ENCODE peak calls at places on chromosomes 3 and 15, in seven cellular contexts. G, O, J, H, C, X and B are unnamed samples. For H3K27me3, the result is how much of the 10 kb centered on the place peaks cover.

GRCh38 chr3:124845406-124845805 is 41.8 kb downstream of the ITGB5 start:
- DNase-seq in C (peak), J (peak), G (no peak), H (no peak), X (peak), O (no peak), B (no peak)

GRCh38 chr3:11611271-11611893 is 32.3 kb downstream of the VGLL4 start:
- DNase-seq in X (no peak), H (no peak), G (no peak), J (no peak), O (no peak), C (no peak), B (no peak)

GRCh38 chr15:59329570-59330350 is 42.9 kb downstream of the MYO1E start:
- DNase-seq in O (peak), G (no peak), X (no peak), J (no peak), C (no peak), H (no peak), B (no peak)

GRCh38 chr15:32676095-32676643 is 34.7 kb downstream of the SCG5 start:
- DNase-seq in J (no peak), O (no peak), H (no peak), X (no peak), G (no peak), C (no peak), B (no peak)

GRCh38 chr15:58491499-58492202 is 59.9 kb downstream of the LIPC start:
- DNase-seq in X (no peak), H (no peak), C (no peak), J (no peak), G (no peak), O (no peak), B (no peak)

GRCh38 chr3:51982352-51982837 is 940 bp upstream of the ACY1 start:
- DNase-seq in J (peak), H (peak), O (peak), C (no peak), G (no peak), X (no peak), B (no peak)

GRCh38 chr15:90558182-90558581 is 28.5 kb downstream of the CRTC3 start:
- DNase-seq in G (no peak), J (peak), H (no peak), X (peak), C (no peak), O (no peak), B (no peak)

GRCh38 chr15:25062551-25063430 is 108.0 kb downstream of the SNRPN start:
- DNase-seq in H (no peak), X (no peak), J (no peak), O (no peak), G (no peak), C (no peak), B (no peak)

GRCh38 chr3:33441322-33441976 is 1.2 kb upstream of the UBP1 start:
- DNase-seq in G (no peak), J (peak), C (no peak), X (no peak), O (no peak), H (no peak), B (peak)

GRCh38 chr15:22904736-22905135 is 66.3 kb downstream of the NIPA2 start:
- DNase-seq in C (no peak), G (no peak), H (no peak), X (no peak), J (no peak), O (no peak), B (peak)

GRCh38 chr3:34183114-34183513 is 384.7 kb downstream of the PDCD6IP start:
- DNase-seq in J (no peak), O (no peak), G (no peak), H (no peak), C (no peak), X (peak), B (no peak)

GRCh38 chr3:116069024-116069423 is 376.3 kb downstream of the LSAMP start:
- DNase-seq in H (no peak), J (no peak), G (no peak), C (no peak), X (no peak), O (no peak), B (no peak)

GRCh38 chr3:47010050-47010712 is 30.7 kb downstream of the NBEAL2 start:
- DNase-seq in C (no peak), G (no peak), O (no peak), X (no peak), J (peak), H (no peak), B (no peak)

GRCh38 chr15:62209322-62209721 is 44.2 kb upstream of the C2CD4B start:
- DNase-seq in X (no peak), H (no peak), O (no peak), J (peak), C (no peak), G (no peak), B (peak)

GRCh38 chr3:121232309-121233225 is 313.2 kb downstream of the POLQ start:
- DNase-seq in C (no peak), X (no peak), O (no peak), J (no peak), H (peak), G (no peak), B (no peak)

GRCh38 chr3:66397745-66398144 is 103.1 kb downstream of the LRIG1 start:
- DNase-seq in J (peak), C (no peak), H (no peak), G (no peak), X (no peak), O (no peak), B (no peak)

GRCh38 chr3:16439163-16439847 is 74.2 kb downstream of the RFTN1 start:
- DNase-seq in O (no peak), J (no peak), C (no peak), G (no peak), X (no peak), H (no peak), B (no peak)

GRCh38 chr3:9385209-9385936 is 12.0 kb upstream of the SETD5 start:
- DNase-seq in H (no peak), J (no peak), X (no peak), O (no peak), C (no peak), G (no peak), B (no peak)

GRCh38 chr3:126126811-126127431 is 43.0 kb upstream of the SLC41A3 start:
- DNase-seq in G (no peak), O (no peak), H (no peak), C (no peak), J (no peak), X (no peak), B (no peak)

GRCh38 chr3:136604961-136605360 is 147.2 kb downstream of the STAG1 start:
- DNase-seq in O (no peak), G (no peak), C (no peak), X (no peak), H (no peak), J (no peak), B (no peak)

GRCh38 chr15:92429378-92430066 is 35.8 kb downstream of the ST8SIA2 start:
- DNase-seq in J (no peak), G (no peak), C (peak), X (peak), H (peak), O (peak), B (no peak)

GRCh38 chr3:18033581-18033980 is 291.1 kb upstream of the TBC1D5 start:
- DNase-seq in O (no peak), C (no peak), H (no peak), G (no peak), X (no peak), J (no peak), B (no peak)

GRCh38 chr3:32662638-32663037 is 22.4 kb upstream of the CNOT10 start:
- DNase-seq in H (no peak), J (no peak), C (no peak), G (no peak), X (no peak), O (no peak), B (no peak)

GRCh38 chr3:196650740-196651311 is 11.3 kb downstream of the NRROS start:
- DNase-seq in J (no peak), H (no peak), C (peak), G (no peak), O (no peak), X (peak), B (peak)

GRCh38 chr3:112499328-112499727 is at the start of gene BTLA:
- DNase-seq in O (no peak), G (no peak), X (no peak), J (no peak), C (no peak), H (no peak), B (no peak)

GRCh38 chr15:60643490-60644040 is 164.6 kb upstream of the ICE2 start:
- DNase-seq in O (no peak), H (peak), X (no peak), J (no peak), G (no peak), C (no peak), B (no peak)

GRCh38 chr15:90240856-90241255 is 6.8 kb downstream of the GDPGP1 start:
- DNase-seq in C (no peak), J (no peak), G (no peak), O (no peak), H (peak), X (no peak), B (no peak)

GRCh38 chr3:48415251-48415953 is 14.5 kb downstream of the PLXNB1 start:
- DNase-seq in C (no peak), J (no peak), O (no peak), G (no peak), H (peak), X (no peak), B (no peak)
- TF ChIP-seq CTCF in C (no peak), J (no peak), O (no peak), G (no peak), H (peak), X (no peak), B (no peak)

GRCh38 chr3:140601881-140602280 is 76.0 kb upstream of the TRIM42 start:
- DNase-seq in H (no peak), C (no peak), X (no peak), O (no peak), G (no peak), J (no peak), B (no peak)

GRCh38 chr3:140599009-140599408 is 78.9 kb upstream of the TRIM42 start:
- DNase-seq in G (no peak), J (no peak), O (no peak), X (no peak), C (no peak), H (no peak), B (no peak)

GRCh38 chr3:140597792-140598191 is 80.1 kb upstream of the TRIM42 start:
- DNase-seq in H (no peak), X (no peak), O (no peak), J (no peak), G (no peak), C (no peak), B (no peak)

GRCh38 chr3:140597364-140597763 is 80.5 kb upstream of the TRIM42 start:
- DNase-seq in H (no peak), G (no peak), C (no peak), J (no peak), X (no peak), O (no peak), B (no peak)

GRCh38 chr3:140599496-140599895 is 78.4 kb upstream of the TRIM42 start:
- DNase-seq in H (no peak), G (no peak), O (no peak), J (no peak), X (no peak), C (no peak), B (no peak)
- TF ChIP-seq POLR2AphosphoS5 in H (no peak), G (no peak), O (no peak), J (no peak), X (no peak), C (no peak), B (no peak)

GRCh38 chr3:122931636-122932035 is 95.9 kb downstream of the SEMA5B start:
- DNase-seq in J (no peak), H (no peak), C (no peak), O (no peak), G (no peak), X (no peak), B (no peak)
- H3K27me3 ChIP-seq in J (under half), H (under half), C (under half), O (under half), G (under half), X (under half), B (under half)

GRCh38 chr15:64010719-64011118 is 35.6 kb downstream of the DAPK2 start:
- DNase-seq in G (no peak), H (no peak), C (no peak), X (peak), J (peak), O (peak), B (no peak)
- TF ChIP-seq CTCF in G (no peak), H (no peak), C (no peak), X (no peak), J (no peak), O (no peak), B (no peak)

DNA sequence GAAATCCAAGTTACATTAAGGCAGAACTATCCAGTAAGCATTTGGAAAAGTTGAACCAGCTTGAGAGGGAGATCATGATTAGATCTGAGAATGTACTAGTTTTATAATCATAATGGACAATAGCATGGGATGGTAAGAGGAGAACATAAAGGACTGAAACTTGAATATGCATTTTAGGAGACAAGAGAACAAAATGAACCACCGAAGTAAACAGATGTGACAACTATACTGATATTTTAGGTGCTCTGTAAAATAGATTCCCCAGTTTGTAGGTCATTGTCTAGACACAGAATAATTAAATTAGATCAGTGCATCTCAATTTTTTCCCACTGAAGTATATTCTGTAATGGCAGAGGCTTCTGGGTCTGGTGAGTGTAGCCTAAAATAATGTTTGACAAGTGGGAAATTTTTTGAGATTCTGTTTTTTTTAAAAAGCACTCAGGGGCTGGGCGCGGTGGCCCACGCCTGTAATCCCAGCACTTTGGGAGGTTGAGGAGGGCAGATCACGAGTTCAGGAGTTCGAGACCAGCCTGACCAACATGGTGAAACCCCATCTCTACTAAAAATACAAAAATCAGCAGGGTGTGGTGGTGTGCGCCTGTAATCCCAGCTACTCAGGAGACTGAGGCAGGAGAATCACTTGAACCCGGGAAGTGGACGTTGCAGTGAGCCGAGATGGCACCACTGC is 16.3 kb downstream of the ECT2 start:
- DNase-seq in C (no peak), G (no peak), H (no peak), O (no peak), X (no peak), J (no peak), B (no peak)
- TF ChIP-seq POLR2AphosphoS5 in C (no peak), G (no peak), H (no peak), O (no peak), X (no peak), J (no peak), B (no peak)

DNA sequence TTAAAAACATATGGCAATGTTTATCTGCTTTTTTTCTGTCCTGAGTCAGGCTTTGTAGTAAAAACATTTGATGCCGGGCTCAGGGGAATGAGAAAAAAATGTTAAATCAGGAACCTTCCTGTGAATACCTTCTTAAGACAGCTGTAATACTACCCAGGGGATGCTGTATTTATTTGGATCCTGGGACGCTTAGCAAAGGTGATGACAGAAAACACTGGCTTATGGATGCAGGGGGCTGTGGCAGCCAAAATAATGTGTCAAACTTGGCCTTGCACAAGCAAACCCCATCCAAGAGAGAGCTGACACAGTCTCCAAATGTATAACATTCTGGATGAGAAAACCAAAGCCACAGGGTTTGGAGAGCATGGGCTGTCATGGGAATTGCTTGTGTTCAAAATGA is 438.2 kb upstream of the PROK2 start:
- DNase-seq in C (no peak), G (no peak), X (no peak), J (no peak), O (no peak), H (no peak), B (no peak)
- H3K27me3 ChIP-seq in C (under half), G (under half), X (under half), J (under half), O (under half), H (under half), B (under half)

GRCh38 chr3:170410428-170411029 is 8.1 kb upstream of the CLDN11 start:
- DNase-seq in O (peak), H (peak), G (no peak), X (peak), C (peak), J (no peak), B (no peak)
- TF ChIP-seq CTCF in O (peak), H (peak), G (no peak), X (peak), C (peak), J (peak), B (peak)